ENCODE peak calls at places on chromosomes 11 and 22, in ten cellular contexts. U is A549, K is stomach, J is K562, Y is esophagus muscularis mucosa, F is sigmoid colon, C is upper lobe of left lung, X is tibial nerve, V is ovary, A is HepG2. N is an unnamed sample. For H3K4me1, the result is how much of the 10 kb centered on the place peaks cover.

GRCh38 chr11:112773256-112773655 is 188.0 kb upstream of the NCAM1 start:
- DNase-seq in U (no peak), K (no peak), J (no peak), Y (no peak), F (no peak), C (no peak), X (no peak), V (no peak), A (no peak), N (no peak)

GRCh38 chr11:32062540-32062939 is 28.3 kb upstream of the RCN1 start:
- DNase-seq in U (no peak), K (no peak), J (no peak), Y (no peak), F (no peak), C (no peak), X (no peak), V (no peak), A (no peak), N (no peak)

GRCh38 chr22:30843245-30843644 is 125.3 kb downstream of the MORC2 start:
- DNase-seq in U (no peak), K (peak), J (no peak), Y (no peak), F (no peak), C (no peak), X (no peak), V (no peak), A (no peak), N (no peak)

GRCh38 chr11:22432331-22433065 is 94.3 kb downstream of the SLC17A6 start:
- DNase-seq in U (no peak), K (no peak), J (no peak), Y (no peak), F (no peak), C (no peak), X (peak), V (peak), A (no peak), N (peak)

GRCh38 chr22:32619614-32620426 is 145.2 kb downstream of the FBXO7 start:
- DNase-seq in U (peak), K (no peak), J (no peak), Y (no peak), F (peak), C (no peak), X (peak), V (peak), A (peak), N (no peak)

GRCh38 chr11:120141144-120142071 is 3.5 kb upstream of the TRIM29 start:
- DNase-seq in U (no peak), K (peak), J (no peak), Y (peak), F (no peak), C (no peak), X (no peak), V (no peak), A (no peak), N (peak)

GRCh38 chr11:87255589-87255988 is 217.9 kb downstream of the TMEM135 start:
- DNase-seq in U (no peak), K (no peak), J (no peak), Y (no peak), F (no peak), C (no peak), X (no peak), V (no peak), A (no peak), N (no peak)

GRCh38 chr11:8693010-8693551 is 10.5 kb downstream of the RPL27A start:
- DNase-seq in U (no peak), K (no peak), J (no peak), Y (no peak), F (no peak), C (peak), X (no peak), V (no peak), A (no peak), N (peak)

GRCh38 chr11:5749836-5750235 is 4.2 kb upstream of the OR52N4 start:
- DNase-seq in U (no peak), K (no peak), J (no peak), Y (no peak), F (no peak), C (no peak), X (no peak), V (no peak), A (no peak), N (no peak)

GRCh38 chr11:8326337-8326736 is 62.7 kb upstream of the LMO1 start:
- DNase-seq in U (no peak), K (no peak), J (no peak), Y (no peak), F (no peak), C (no peak), X (no peak), V (no peak), A (no peak), N (no peak)

GRCh38 chr22:49971232-49972162 is 10.9 kb downstream of the PIM3 start:
- DNase-seq in U (peak), K (peak), J (peak), Y (no peak), F (peak), C (peak), X (peak), V (peak), A (no peak), N (peak)

GRCh38 chr11:118126082-118126838 is 26.4 kb downstream of the SCN4B start:
- DNase-seq in U (peak), K (no peak), J (no peak), Y (no peak), F (no peak), C (no peak), X (no peak), V (no peak), A (no peak), N (no peak)
- TF ChIP-seq POLR2A in U (peak), K (no peak), J (peak), Y (no peak), F (no peak), C (no peak), X (no peak), V (no peak), A (no peak), N (no peak)

GRCh38 chr11:70650075-70650909 is 252.0 kb downstream of the CTTN start:
- DNase-seq in U (peak), K (peak), J (peak), Y (no peak), F (no peak), C (peak), X (no peak), V (peak), A (peak), N (no peak)
- TF ChIP-seq EP300 in U (no peak), K (no peak), J (no peak), Y (no peak), F (no peak), C (no peak), X (no peak), V (no peak), A (peak), N (no peak)

DNA sequence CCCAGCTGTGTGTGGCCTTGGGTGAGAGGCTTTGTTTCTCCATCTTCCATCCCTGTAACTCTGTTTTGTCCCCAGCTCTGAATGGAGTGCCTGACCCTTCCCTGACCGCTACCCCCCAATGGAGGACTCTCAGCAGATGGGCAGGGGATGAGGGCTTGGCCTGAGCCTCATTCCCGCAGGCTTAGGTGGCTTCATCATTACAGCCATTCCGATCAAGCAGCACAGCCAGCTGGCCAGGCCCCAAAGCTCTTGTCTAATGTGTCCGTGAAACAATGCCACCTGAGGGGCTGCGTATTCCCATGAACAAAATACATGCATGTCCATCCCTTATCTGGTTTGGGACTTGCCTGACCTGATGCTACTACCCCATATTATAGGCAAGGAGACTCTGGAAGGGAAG is 3.9 kb upstream of the CDC42EP2 start:
- DNase-seq in U (no peak), K (no peak), J (no peak), Y (no peak), F (no peak), C (no peak), X (no peak), V (no peak), A (no peak), N (no peak)
- H3K4me1 ChIP-seq in U (half or more), K (half or more), J (under half), Y (half or more), F (half or more), C (half or more), X (under half), V (under half), A (half or more), N (under half)

GRCh38 chr22:23002612-23003180 is 67.6 kb upstream of the GNAZ start:
- DNase-seq in U (no peak), K (no peak), J (no peak), Y (no peak), F (no peak), C (no peak), X (no peak), V (no peak), A (no peak), N (no peak)
- TF ChIP-seq POLR2A in U (no peak), K (no peak), J (no peak), Y (no peak), F (no peak), C (no peak), X (no peak), V (no peak), A (no peak), N (no peak)

GRCh38 chr11:128946646-128947045 is 4.0 kb upstream of the TP53AIP1 start:
- DNase-seq in U (no peak), K (no peak), J (no peak), Y (no peak), F (no peak), C (no peak), X (no peak), V (no peak), A (no peak), N (no peak)
- TF ChIP-seq EP300 in U (no peak), K (no peak), J (no peak), Y (no peak), F (no peak), C (no peak), X (no peak), V (no peak), A (no peak), N (no peak)

GRCh38 chr11:17161515-17161914 is 46.3 kb downstream of the PIK3C2A start:
- DNase-seq in U (no peak), K (no peak), J (no peak), Y (no peak), F (no peak), C (no peak), X (no peak), V (no peak), A (no peak), N (no peak)
- H3K4me1 ChIP-seq in U (under half), K (under half), J (under half), Y (half or more), F (under half), C (under half), X (under half), V (under half), A (half or more), N (under half)

GRCh38 chr22:46087336-46087690 is 63.0 kb upstream of the PPARA start:
- DNase-seq in U (no peak), K (no peak), J (no peak), Y (no peak), F (no peak), C (no peak), X (no peak), V (no peak), A (no peak), N (no peak)

GRCh38 chr22:46089426-46090041 is 60.8 kb upstream of the PPARA start:
- DNase-seq in U (no peak), K (peak), J (no peak), Y (no peak), F (peak), C (no peak), X (peak), V (peak), A (no peak), N (peak)

GRCh38 chr22:46086577-46087335 is 63.6 kb upstream of the PPARA start:
- DNase-seq in U (no peak), K (peak), J (peak), Y (no peak), F (peak), C (no peak), X (peak), V (peak), A (no peak), N (peak)

GRCh38 chr22:46088541-46089311 is 61.6 kb upstream of the PPARA start:
- DNase-seq in U (no peak), K (peak), J (no peak), Y (no peak), F (peak), C (peak), X (peak), V (peak), A (no peak), N (peak)

GRCh38 chr22:46087816-46088277 is 62.5 kb upstream of the PPARA start:
- DNase-seq in U (peak), K (peak), J (peak), Y (peak), F (peak), C (peak), X (peak), V (peak), A (no peak), N (peak)
- TF ChIP-seq POLR2A in U (no peak), K (peak), J (no peak), Y (no peak), F (peak), C (no peak), X (peak), V (no peak), A (no peak), N (no peak)

GRCh38 chr11:69888671-69889076 is 69.5 kb upstream of the FGF3 start:
- DNase-seq in U (peak), K (peak), J (peak), Y (no peak), F (no peak), C (peak), X (peak), V (peak), A (peak), N (no peak)
- TF ChIP-seq EP300 in U (no peak), K (no peak), J (no peak), Y (no peak), F (no peak), C (no peak), X (no peak), V (no peak), A (no peak), N (no peak)

DNA sequence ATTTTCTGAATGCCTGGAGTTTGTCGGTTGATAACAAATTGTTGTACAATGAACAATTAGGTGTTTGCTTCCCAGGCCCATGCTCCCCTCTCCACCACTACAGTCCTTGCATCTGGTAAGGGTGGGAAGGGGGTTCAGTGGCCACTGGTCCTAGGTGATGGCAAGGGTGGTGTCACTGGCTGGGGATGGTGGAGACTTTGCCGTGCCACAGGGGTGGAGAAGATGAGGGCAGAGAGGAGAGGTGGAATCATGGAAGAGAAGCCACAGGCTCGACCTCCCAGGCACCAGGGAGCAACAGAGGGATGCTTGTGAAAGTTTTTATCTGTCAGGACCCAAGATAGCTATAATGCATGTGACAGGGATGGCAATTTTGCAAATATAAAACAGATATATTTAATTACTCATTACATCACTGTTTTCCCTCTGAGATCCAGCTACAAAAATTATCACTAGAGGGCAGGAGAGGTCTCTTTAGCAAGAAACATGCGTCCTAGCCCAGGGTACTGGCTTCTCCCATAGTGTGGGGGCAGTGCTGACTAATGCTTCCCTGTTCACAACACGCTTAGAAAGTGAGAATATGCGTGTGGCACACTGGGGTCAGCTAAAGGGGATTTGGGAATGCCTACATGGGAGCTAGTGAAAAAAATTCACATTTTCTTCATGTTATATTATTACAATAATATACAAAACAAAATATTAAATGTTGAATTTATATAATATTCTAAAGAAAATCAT is 49.0 kb upstream of the AMPD3 start:
- DNase-seq in U (peak), K (peak), J (peak), Y (peak), F (peak), C (peak), X (no peak), V (peak), A (peak), N (no peak)
- H3K4me1 ChIP-seq in U (under half), K (under half), J (under half), Y (under half), F (under half), C (under half), X (under half), V (under half), A (under half), N (under half)

GRCh38 chr11:106076923-106077608 is at the start of gene KBTBD3:
- DNase-seq in U (peak), K (peak), J (peak), Y (peak), F (peak), C (peak), X (peak), V (peak), A (peak), N (peak)
- TF ChIP-seq POLR2A in U (peak), K (peak), J (no peak), Y (peak), F (peak), C (peak), X (peak), V (peak), A (peak), N (peak)

N was measured in suprapubic skin.